ENCODE peak calls at places on chromosomes 16 and 17, in ten cellular contexts. One of them, this sample, is unnamed.

GRCh38 chr16:81106826-81107503 is 10.8 kb upstream of the GCSH start:
- DNase-seq in HFFc6: no peak
- DNase-seq in small intestine: no peak
- DNase-seq in left ventricle myocardium superior: no peak
- DNase-seq in fibroblast of the conjunctiva: no peak
- DNase-seq in stimulated activated naive CD8-positive, alpha-beta T cell treated with anti-CD3 and anti-CD28 coated beads, Interleukin-15, Interleukin-2, amounts not matched to agents 100 U/mL and 50 U/mL, for 24 hours: no peak
- DNase-seq in fibroblast of lung: no peak
- DNase-seq in NCI-H1092 treated with DMSO at 0.1 percent for 48 hours: no peak
- DNase-seq in natural killer cell treated with Interleukin-12 subunit alpha and Interleukin-12 subunit beta and Interleukin-15 and Interleukin-18, amount 100 ng/mL, for 72 hours: no peak
- DNase-seq in stimulated activated naive CD4-positive, alpha-beta T cell: no peak
- DNase-seq in this sample: no peak

GRCh38 chr16:85579199-85579598 is 33.9 kb upstream of the GSE1 start:
- DNase-seq in HFFc6: no peak
- DNase-seq in small intestine: no peak
- DNase-seq in left ventricle myocardium superior: no peak
- DNase-seq in fibroblast of the conjunctiva: no peak
- DNase-seq in stimulated activated naive CD8-positive, alpha-beta T cell treated with anti-CD3 and anti-CD28 coated beads, Interleukin-15, Interleukin-2, amounts not matched to agents 100 U/mL and 50 U/mL, for 24 hours: no peak
- DNase-seq in fibroblast of lung: no peak
- DNase-seq in NCI-H1092 treated with DMSO at 0.1 percent for 48 hours: no peak
- DNase-seq in natural killer cell treated with Interleukin-12 subunit alpha and Interleukin-12 subunit beta and Interleukin-15 and Interleukin-18, amount 100 ng/mL, for 72 hours: no peak
- DNase-seq in stimulated activated naive CD4-positive, alpha-beta T cell: no peak
- DNase-seq in this sample: no peak

GRCh38 chr17:77644981-77645380 is 313.5 kb upstream of the TNRC6C start:
- DNase-seq in HFFc6: no peak
- DNase-seq in small intestine: peak
- DNase-seq in left ventricle myocardium superior: no peak
- DNase-seq in fibroblast of the conjunctiva: no peak
- DNase-seq in stimulated activated naive CD8-positive, alpha-beta T cell treated with anti-CD3 and anti-CD28 coated beads, Interleukin-15, Interleukin-2, amounts not matched to agents 100 U/mL and 50 U/mL, for 24 hours: peak
- DNase-seq in fibroblast of lung: no peak
- DNase-seq in NCI-H1092 treated with DMSO at 0.1 percent for 48 hours: no peak
- DNase-seq in natural killer cell treated with Interleukin-12 subunit alpha and Interleukin-12 subunit beta and Interleukin-15 and Interleukin-18, amount 100 ng/mL, for 72 hours: no peak
- DNase-seq in stimulated activated naive CD4-positive, alpha-beta T cell: no peak
- DNase-seq in this sample: no peak

GRCh38 chr17:57293077-57293476 is 36.8 kb downstream of the MSI2 start:
- DNase-seq in HFFc6: no peak
- DNase-seq in small intestine: no peak
- DNase-seq in left ventricle myocardium superior: no peak
- DNase-seq in fibroblast of the conjunctiva: no peak
- DNase-seq in stimulated activated naive CD8-positive, alpha-beta T cell treated with anti-CD3 and anti-CD28 coated beads, Interleukin-15, Interleukin-2, amounts not matched to agents 100 U/mL and 50 U/mL, for 24 hours: no peak
- DNase-seq in fibroblast of lung: no peak
- DNase-seq in NCI-H1092 treated with DMSO at 0.1 percent for 48 hours: no peak
- DNase-seq in natural killer cell treated with Interleukin-12 subunit alpha and Interleukin-12 subunit beta and Interleukin-15 and Interleukin-18, amount 100 ng/mL, for 72 hours: no peak
- DNase-seq in stimulated activated naive CD4-positive, alpha-beta T cell: no peak
- DNase-seq in this sample: peak

GRCh38 chr16:471353-472198 is 46.1 kb downstream of the RAB11FIP3 start:
- DNase-seq in HFFc6: peak
- DNase-seq in small intestine: no peak
- DNase-seq in left ventricle myocardium superior: peak
- DNase-seq in fibroblast of the conjunctiva: no peak
- DNase-seq in stimulated activated naive CD8-positive, alpha-beta T cell treated with anti-CD3 and anti-CD28 coated beads, Interleukin-15, Interleukin-2, amounts not matched to agents 100 U/mL and 50 U/mL, for 24 hours: no peak
- DNase-seq in fibroblast of lung: peak
- DNase-seq in NCI-H1092 treated with DMSO at 0.1 percent for 48 hours: no peak
- DNase-seq in natural killer cell treated with Interleukin-12 subunit alpha and Interleukin-12 subunit beta and Interleukin-15 and Interleukin-18, amount 100 ng/mL, for 72 hours: no peak
- DNase-seq in stimulated activated naive CD4-positive, alpha-beta T cell: no peak
- DNase-seq in this sample: no peak

GRCh38 chr16:72847187-72848044 is 200.5 kb downstream of the ZFHX3 start:
- DNase-seq in HFFc6: peak
- DNase-seq in small intestine: peak
- DNase-seq in left ventricle myocardium superior: no peak
- DNase-seq in fibroblast of the conjunctiva: no peak
- DNase-seq in stimulated activated naive CD8-positive, alpha-beta T cell treated with anti-CD3 and anti-CD28 coated beads, Interleukin-15, Interleukin-2, amounts not matched to agents 100 U/mL and 50 U/mL, for 24 hours: peak
- DNase-seq in fibroblast of lung: peak
- DNase-seq in NCI-H1092 treated with DMSO at 0.1 percent for 48 hours: peak
- DNase-seq in natural killer cell treated with Interleukin-12 subunit alpha and Interleukin-12 subunit beta and Interleukin-15 and Interleukin-18, amount 100 ng/mL, for 72 hours: no peak
- DNase-seq in stimulated activated naive CD4-positive, alpha-beta T cell: no peak
- DNase-seq in this sample: no peak

GRCh38 chr16:69706975-69707340 is 19.4 kb downstream of the NQO1 start:
- DNase-seq in HFFc6: no peak
- DNase-seq in small intestine: no peak
- DNase-seq in left ventricle myocardium superior: no peak
- DNase-seq in fibroblast of the conjunctiva: no peak
- DNase-seq in stimulated activated naive CD8-positive, alpha-beta T cell treated with anti-CD3 and anti-CD28 coated beads, Interleukin-15, Interleukin-2, amounts not matched to agents 100 U/mL and 50 U/mL, for 24 hours: no peak
- DNase-seq in fibroblast of lung: no peak
- DNase-seq in NCI-H1092 treated with DMSO at 0.1 percent for 48 hours: no peak
- DNase-seq in natural killer cell treated with Interleukin-12 subunit alpha and Interleukin-12 subunit beta and Interleukin-15 and Interleukin-18, amount 100 ng/mL, for 72 hours: no peak
- DNase-seq in stimulated activated naive CD4-positive, alpha-beta T cell: no peak
- DNase-seq in this sample: no peak

GRCh38 chr16:69607674-69608073 is 41.9 kb downstream of the NFAT5 start:
- DNase-seq in HFFc6: no peak
- DNase-seq in small intestine: no peak
- DNase-seq in left ventricle myocardium superior: no peak
- DNase-seq in fibroblast of the conjunctiva: no peak
- DNase-seq in stimulated activated naive CD8-positive, alpha-beta T cell treated with anti-CD3 and anti-CD28 coated beads, Interleukin-15, Interleukin-2, amounts not matched to agents 100 U/mL and 50 U/mL, for 24 hours: no peak
- DNase-seq in fibroblast of lung: no peak
- DNase-seq in NCI-H1092 treated with DMSO at 0.1 percent for 48 hours: no peak
- DNase-seq in natural killer cell treated with Interleukin-12 subunit alpha and Interleukin-12 subunit beta and Interleukin-15 and Interleukin-18, amount 100 ng/mL, for 72 hours: no peak
- DNase-seq in stimulated activated naive CD4-positive, alpha-beta T cell: no peak
- DNase-seq in this sample: no peak

GRCh38 chr17:17724307-17724921 is 43.2 kb downstream of the RAI1 start:
- DNase-seq in HFFc6: no peak
- DNase-seq in small intestine: no peak
- DNase-seq in left ventricle myocardium superior: peak
- DNase-seq in fibroblast of the conjunctiva: no peak
- DNase-seq in stimulated activated naive CD8-positive, alpha-beta T cell treated with anti-CD3 and anti-CD28 coated beads, Interleukin-15, Interleukin-2, amounts not matched to agents 100 U/mL and 50 U/mL, for 24 hours: peak
- DNase-seq in fibroblast of lung: peak
- DNase-seq in NCI-H1092 treated with DMSO at 0.1 percent for 48 hours: no peak
- DNase-seq in natural killer cell treated with Interleukin-12 subunit alpha and Interleukin-12 subunit beta and Interleukin-15 and Interleukin-18, amount 100 ng/mL, for 72 hours: no peak
- DNase-seq in stimulated activated naive CD4-positive, alpha-beta T cell: no peak
- DNase-seq in this sample: peak

GRCh38 chr16:81838794-81839193 is 59.7 kb downstream of the PLCG2 start:
- DNase-seq in HFFc6: peak
- DNase-seq in small intestine: no peak
- DNase-seq in left ventricle myocardium superior: no peak
- DNase-seq in fibroblast of the conjunctiva: no peak
- DNase-seq in stimulated activated naive CD8-positive, alpha-beta T cell treated with anti-CD3 and anti-CD28 coated beads, Interleukin-15, Interleukin-2, amounts not matched to agents 100 U/mL and 50 U/mL, for 24 hours: no peak
- DNase-seq in fibroblast of lung: no peak
- DNase-seq in NCI-H1092 treated with DMSO at 0.1 percent for 48 hours: no peak
- DNase-seq in natural killer cell treated with Interleukin-12 subunit alpha and Interleukin-12 subunit beta and Interleukin-15 and Interleukin-18, amount 100 ng/mL, for 72 hours: no peak
- DNase-seq in stimulated activated naive CD4-positive, alpha-beta T cell: no peak
- DNase-seq in this sample: no peak

This sample was measured in foreskin melanocyte.